ENCODE peak calls at places on chromosomes 1 and 21, in nine cellular contexts. S is uterus, H is ovary, I is stomach, T is Peyer's patch, M is IMR-90, L is transverse colon, N is adrenal gland, E is prostate gland. Y is an unnamed sample.

GRCh38 chr1:161172776-161173376 is 4.4 kb downstream of the B4GALT3 start:
- DNase-seq in S (peak; percentile 43), H (no peak), I (no peak), T (no peak), M (peak; percentile 97), L (no peak), N (peak; percentile 65), E (no peak), Y (no peak)

GRCh38 chr21:34865922-34866271 is 183.2 kb downstream of the RUNX1 start:
- DNase-seq in S (no peak), H (no peak), I (no peak), T (no peak), M (no peak), L (peak; percentile 28), N (no peak), E (no peak), Y (no peak)

GRCh38 chr1:86507935-86508582 is 38.8 kb upstream of the CLCA4 start:
- DNase-seq in S (no peak), H (no peak), I (no peak), T (no peak), M (peak; percentile 38), L (no peak), N (peak; percentile 30), E (no peak), Y (no peak)

GRCh38 chr1:225824522-225824921 is 14.6 kb downstream of the EPHX1 start:
- DNase-seq in S (no peak), H (peak; percentile 35), I (no peak), T (no peak), M (no peak), L (no peak), N (no peak), E (no peak), Y (peak; percentile 46)

GRCh38 chr1:171948491-171948890 is 107.2 kb downstream of the DNM3 start:
- DNase-seq in S (no peak), H (no peak), I (no peak), T (no peak), M (peak; percentile 5), L (no peak), N (no peak), E (no peak), Y (no peak)

GRCh38 chr1:179599623-179600249 is 8.1 kb downstream of the TDRD5 start:
- DNase-seq in S (no peak), H (no peak), I (no peak), T (no peak), M (peak; percentile 30), L (peak; percentile 35), N (no peak), E (peak; percentile 49), Y (no peak)

GRCh38 chr1:188170446-188170845 is 1341.7 kb downstream of the PLA2G4A start:
- DNase-seq in S (no peak), H (no peak), I (no peak), T (no peak), M (no peak), L (no peak), N (no peak), E (peak; percentile 4), Y (no peak)

GRCh38 chr1:115976062-115976899 is at the start of gene SLC22A15:
- DNase-seq in S (peak; percentile 29), H (peak; percentile 41), I (peak; percentile 69), T (peak; percentile 81), M (no peak), L (peak; percentile 70), N (peak; percentile 64), E (peak; percentile 31), Y (peak; percentile 62)

GRCh38 chr1:67760030-67760821 is 73.0 kb downstream of the GNG12 start:
- DNase-seq in S (peak; percentile 51), H (peak; percentile 52), I (peak; percentile 76), T (peak; percentile 56), M (peak; percentile 86), L (peak; percentile 85), N (peak; percentile 72), E (peak; percentile 73), Y (peak; percentile 45)

GRCh38 chr21:15667010-15667409 is 62.8 kb upstream of the USP25 start:
- DNase-seq in S (no peak), H (no peak), I (no peak), T (no peak), M (peak; percentile 73), L (no peak), N (no peak), E (no peak), Y (no peak)

GRCh38 chr1:200890818-200891773 is 3.6 kb upstream of the INAVA start:
- DNase-seq in S (no peak), H (no peak), I (no peak), T (no peak), M (peak; percentile 19), L (peak; percentile 68), N (no peak), E (peak; percentile 30), Y (peak; percentile 43)

GRCh38 chr21:46116846-46117585 is 19.1 kb downstream of the COL6A2 start:
- DNase-seq in S (peak; percentile 16), H (peak; percentile 22), I (no peak), T (no peak), M (no peak), L (peak; percentile 5), N (no peak), E (no peak), Y (peak; percentile 47)

GRCh38 chr1:200351826-200352549 is 57.8 kb downstream of the ZNF281 start:
- DNase-seq in S (no peak), H (no peak), I (no peak), T (no peak), M (peak; percentile 98), L (no peak), N (no peak), E (no peak), Y (no peak)

GRCh38 chr1:68454534-68454933 is 4.8 kb upstream of the RPE65 start:
- DNase-seq in S (no peak), H (no peak), I (no peak), T (no peak), M (no peak), L (no peak), N (no peak), E (no peak), Y (no peak)

GRCh38 chr1:153587314-153587713 is 21.7 kb upstream of the S100A2 start:
- DNase-seq in S (no peak), H (no peak), I (no peak), T (no peak), M (no peak), L (no peak), N (peak; percentile 66), E (no peak), Y (no peak)

GRCh38 chr21:42799516-42799915 is 79.8 kb downstream of the WDR4 start:
- DNase-seq in S (no peak), H (no peak), I (no peak), T (no peak), M (no peak), L (no peak), N (no peak), E (no peak), Y (no peak)

GRCh38 chr1:19306941-19307340 is 5.0 kb downstream of the AKR7A2 start:
- DNase-seq in S (no peak), H (no peak), I (no peak), T (no peak), M (no peak), L (no peak), N (no peak), E (no peak), Y (no peak)

GRCh38 chr1:235401251-235401650 is 34.0 kb downstream of the TBCE start:
- DNase-seq in S (no peak), H (no peak), I (no peak), T (no peak), M (no peak), L (no peak), N (no peak), E (no peak), Y (no peak)

GRCh38 chr1:44327679-44328491 is 27.2 kb downstream of the ERI3 start:
- DNase-seq in S (peak; percentile 91), H (peak; percentile 71), I (peak; percentile 79), T (peak; percentile 42), M (peak; percentile 100), L (peak; percentile 68), N (peak; percentile 94), E (peak; percentile 95), Y (peak; percentile 86)

GRCh38 chr1:63042278-63042677 is 258.3 kb downstream of the ATG4C start:
- DNase-seq in S (no peak), H (no peak), I (no peak), T (no peak), M (no peak), L (no peak), N (no peak), E (no peak), Y (no peak)

DNA sequence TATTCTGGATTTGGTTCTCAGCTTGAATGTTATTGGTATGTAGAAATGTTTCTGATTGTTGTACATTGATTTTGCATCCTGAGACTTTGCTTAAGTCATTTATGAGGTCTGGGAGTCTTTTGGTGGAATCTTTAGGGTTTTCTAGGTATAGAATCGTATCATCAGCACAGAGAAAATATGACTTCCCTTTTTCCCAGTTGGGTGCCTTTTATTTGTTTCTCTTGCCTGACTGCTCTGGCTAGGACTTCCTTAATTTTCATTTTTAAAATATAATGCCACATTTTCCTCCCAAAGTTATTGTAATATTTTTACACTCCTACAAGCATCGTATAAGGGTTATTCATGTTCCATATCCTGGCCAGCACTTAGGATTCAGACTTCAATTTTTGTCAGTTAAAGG is 111.1 kb downstream of the FNBP1L start:
- DNase-seq in S (no peak), H (no peak), I (no peak), T (no peak), M (no peak), L (no peak), N (no peak), E (no peak), Y (no peak)
- H3K36me3 ChIP-seq in S (no peaks in the 10 kb centered on the region), H (no peaks in the 10 kb centered on the region), I (peaks cover 39% of the 10 kb centered on the region), T (no peaks in the 10 kb centered on the region), M (peaks cover 14% of the 10 kb centered on the region), L (no peaks in the 10 kb centered on the region), N (peaks cover 14% of the 10 kb centered on the region), E (no peaks in the 10 kb centered on the region), Y (peaks cover 5% of the 10 kb centered on the region)

GRCh38 chr1:98733782-98734112 is 72.2 kb downstream of the SNX7 start:
- DNase-seq in S (no peak), H (no peak), I (no peak), T (no peak), M (peak; percentile 13), L (no peak), N (no peak), E (no peak), Y (no peak)

GRCh38 chr1:98737835-98738234 is 76.3 kb downstream of the SNX7 start:
- DNase-seq in S (no peak), H (no peak), I (no peak), T (no peak), M (no peak), L (no peak), N (no peak), E (no peak), Y (no peak)

GRCh38 chr1:98732985-98733781 is 71.7 kb downstream of the SNX7 start:
- DNase-seq in S (no peak), H (no peak), I (no peak), T (no peak), M (peak; percentile 18), L (no peak), N (no peak), E (no peak), Y (no peak)
- H3K4me3 ChIP-seq in S (no peak overlapping the region), H (no peak overlapping the region), I (no peak overlapping the region), T (no peak overlapping the region), M (no peak overlapping the region), L (no peak overlapping the region), N (no peak overlapping the region), E (no peak overlapping the region), Y (no peak overlapping the region)

GRCh38 chr1:28750330-28750729 is 13.6 kb downstream of the YTHDF2 start:
- DNase-seq in S (no peak), H (no peak), I (no peak), T (no peak), M (no peak), L (no peak), N (no peak), E (no peak), Y (no peak)
- TF ChIP-seq POLR2A in S (no peak), H (no peak), I (no peak), T (no peak), M (no peak), L (no peak), N (no peak), E (no peak), Y (no peak)

GRCh38 chr1:35748326-35748725 is 21.5 kb downstream of the CLSPN start:
- DNase-seq in S (no peak), H (no peak), I (no peak), T (no peak), M (no peak), L (no peak), N (no peak), E (no peak), Y (no peak)
- H3K36me3 ChIP-seq in S (no peaks in the 10 kb centered on the region), H (no peaks in the 10 kb centered on the region), I (no peaks in the 10 kb centered on the region), T (no peaks in the 10 kb centered on the region), M (peaks cover 2% of the 10 kb centered on the region), L (no peaks in the 10 kb centered on the region), N (no peaks in the 10 kb centered on the region), E (no peaks in the 10 kb centered on the region), Y (no peaks in the 10 kb centered on the region)